ENCODE peak calls at places on chromosomes 11 and 22, in six cellular contexts. I is fibroblast of pulmonary artery; L is mucosa of gallbladder; J is EL; Z is stimulated activated CD4-positive, alpha-beta T cell treated with anti-CD3 and anti-CD28 coated beads, Interleukin-1b, Interleukin-23, amount 100 ng/mL, for 4 hours; M is NCI-H2081. C is an unnamed sample.

GRCh38 chr11:76939219-76939631 is 78.5 kb downstream of the ACER3 start:
- DNase-seq in I (no peak), L (no peak), J (no peak), Z (no peak), M (no peak), C (no peak)

GRCh38 chr11:118007040-118007439 is 20.8 kb downstream of the IL10RA start:
- DNase-seq in I (no peak), L (no peak), J (no peak), Z (no peak), M (no peak), C (peak; percentile 38)

GRCh38 chr22:37273126-37273845 is 9.0 kb upstream of the CYTH4 start:
- DNase-seq in I (peak; percentile 68), L (no peak), J (peak; percentile 78), Z (no peak), M (no peak), C (peak; percentile 74)

GRCh38 chr11:102252339-102252891 is 64.9 kb upstream of the BIRC3 start:
- DNase-seq in I (no peak), L (no peak), J (peak; percentile 31), Z (no peak), M (no peak), C (no peak)

GRCh38 chr22:42399315-42400271 is 32.6 kb downstream of the NFAM1 start:
- DNase-seq in I (no peak), L (no peak), J (no peak), Z (no peak), M (peak; percentile 78), C (peak; percentile 85)

GRCh38 chr11:70788247-70789022 is 390.1 kb downstream of the CTTN start:
- DNase-seq in I (peak; percentile 75), L (no peak), J (peak; percentile 84), Z (no peak), M (no peak), C (peak; percentile 81)

GRCh38 chr11:125554038-125554437 is 15.2 kb upstream of the EI24 start:
- DNase-seq in I (no peak), L (no peak), J (no peak), Z (no peak), M (no peak), C (no peak)

GRCh38 chr11:67071420-67072284 is 15.0 kb downstream of the RHOD start:
- DNase-seq in I (peak; percentile 72), L (peak; percentile 74), J (peak; percentile 35), Z (peak; percentile 66), M (no peak), C (peak; percentile 37)

GRCh38 chr11:88122956-88123355 is 52.3 kb downstream of the RAB38 start:
- DNase-seq in I (no peak), L (no peak), J (no peak), Z (no peak), M (no peak), C (no peak)

GRCh38 chr22:28296452-28296851 is 377.4 kb upstream of the PITPNB start:
- DNase-seq in I (no peak), L (no peak), J (no peak), Z (no peak), M (no peak), C (no peak)

C was measured in MV-4-11.